ENCODE peak calls at places on chromosomes 2 and 18, in six cellular contexts. S is A549; C is RPMI7951; W is aorta; O is stimulated activated CD4-positive, alpha-beta T cell treated with anti-CD3 and anti-CD28 coated beads, Interleukin-15, amount 100 ng/mL, for 1 hour; V is activated CD8-positive, alpha-beta memory T cell treated with anti-CD3 and anti-CD28 coated beads for 24 hours. L is an unnamed sample.

GRCh38 chr18:30280861-30281470 is 761.6 kb downstream of the DSC3 start:
- DNase-seq in S (peak), C (peak), W (no peak), O (no peak), V (no peak), L (no peak)

GRCh38 chr2:33785201-33786106 is 186.4 kb upstream of the FAM98A start:
- DNase-seq in S (no peak), C (peak), W (no peak), O (no peak), V (no peak), L (no peak)

GRCh38 chr2:97755491-97755890 is 42.1 kb downstream of the ZAP70 start:
- DNase-seq in S (no peak), C (no peak), W (no peak), O (no peak), V (no peak), L (no peak)

GRCh38 chr2:23427976-23428375 is 43.0 kb downstream of the KLHL29 start:
- DNase-seq in S (no peak), C (no peak), W (no peak), O (no peak), V (peak), L (no peak)

GRCh38 chr18:8706981-8707940 is 1.9 kb downstream of the MTCL1 start:
- DNase-seq in S (peak), C (peak), W (peak), O (no peak), V (no peak), L (peak)

GRCh38 chr2:200944467-200945394 is 18.7 kb downstream of the ORC2 start:
- DNase-seq in S (peak), C (peak), W (no peak), O (no peak), V (peak), L (no peak)

GRCh38 chr2:193695367-193695766 is 1500.6 kb upstream of the TMEFF2 start:
- DNase-seq in S (peak), C (peak), W (no peak), O (no peak), V (no peak), L (no peak)

GRCh38 chr18:49447810-49448745 is 12.4 kb downstream of the DYM start:
- DNase-seq in S (peak), C (peak), W (no peak), O (no peak), V (no peak), L (no peak)

GRCh38 chr2:144198116-144198515 is 321.8 kb downstream of the ZEB2 start:
- DNase-seq in S (peak), C (peak), W (no peak), O (no peak), V (no peak), L (no peak)

GRCh38 chr2:200181732-200182131 is 124.8 kb upstream of the SPATS2L start:
- DNase-seq in S (no peak), C (no peak), W (no peak), O (no peak), V (no peak), L (no peak)

GRCh38 chr18:61870151-61870550 is 22.7 kb downstream of the RNF152 start:
- DNase-seq in S (no peak), C (peak), W (no peak), O (no peak), V (no peak), L (no peak)

GRCh38 chr2:135257383-135258090 is 205.4 kb downstream of the RAB3GAP1 start:
- DNase-seq in S (no peak), C (no peak), W (no peak), O (no peak), V (no peak), L (no peak)

GRCh38 chr2:238772635-238773297 is 75.1 kb upstream of the TWIST2 start:
- DNase-seq in S (no peak), C (no peak), W (no peak), O (no peak), V (no peak), L (no peak)

GRCh38 chr2:108297436-108298141 is 8.9 kb downstream of the SULT1C2 start:
- DNase-seq in S (peak), C (peak), W (no peak), O (no peak), V (no peak), L (no peak)

GRCh38 chr2:43082111-43082877 is 144.1 kb downstream of the ZFP36L2 start:
- DNase-seq in S (peak), C (peak), W (peak), O (no peak), V (no peak), L (no peak)

GRCh38 chr18:3525870-3526420 is 76.0 kb downstream of the TGIF1 start:
- DNase-seq in S (no peak), C (peak), W (no peak), O (no peak), V (peak), L (no peak)

GRCh38 chr2:132586835-132587234 is 83.2 kb downstream of the LYPD1 start:
- DNase-seq in S (no peak), C (no peak), W (no peak), O (no peak), V (no peak), L (no peak)

GRCh38 chr2:197075754-197076337 is 149.3 kb upstream of the PGAP1 start:
- DNase-seq in S (peak), C (peak), W (no peak), O (no peak), V (no peak), L (no peak)

GRCh38 chr2:238261718-238262375 is 22.0 kb upstream of the HES6 start:
- DNase-seq in S (no peak), C (no peak), W (no peak), O (no peak), V (no peak), L (no peak)

GRCh38 chr2:135225781-135226180 is 173.7 kb downstream of the RAB3GAP1 start:
- DNase-seq in S (no peak), C (no peak), W (no peak), O (no peak), V (no peak), L (no peak)

GRCh38 chr2:231373184-231373583 is 22.3 kb upstream of the B3GNT7 start:
- DNase-seq in S (peak), C (no peak), W (no peak), O (no peak), V (no peak), L (no peak)

GRCh38 chr2:162258686-162259085 is 15.4 kb upstream of the FAP start:
- DNase-seq in S (no peak), C (peak), W (no peak), O (no peak), V (no peak), L (no peak)

GRCh38 chr2:127563458-127564428 is 28.3 kb downstream of the MYO7B start:
- DNase-seq in S (no peak), C (no peak), W (no peak), O (no peak), V (peak), L (peak)

GRCh38 chr2:66601624-66602023 is 166.7 kb downstream of the MEIS1 start:
- DNase-seq in S (no peak), C (no peak), W (no peak), O (no peak), V (no peak), L (no peak)

GRCh38 chr2:20148841-20149702 is 75.9 kb downstream of the SDC1 start:
- DNase-seq in S (no peak), C (peak), W (no peak), O (no peak), V (no peak), L (no peak)

GRCh38 chr2:137237055-137237454 is 471.7 kb downstream of the THSD7B start:
- DNase-seq in S (no peak), C (peak), W (no peak), O (no peak), V (no peak), L (no peak)

GRCh38 chr2:69915050-69915945 is at the start of gene MXD1:
- DNase-seq in S (no peak), C (no peak), W (peak), O (peak), V (no peak), L (no peak)

GRCh38 chr2:231590614-231591013 is 2.0 kb upstream of the TEX44 start:
- DNase-seq in S (no peak), C (no peak), W (no peak), O (no peak), V (no peak), L (no peak)

GRCh38 chr2:138827426-138828054 is 47.4 kb upstream of the NXPH2 start:
- DNase-seq in S (peak), C (peak), W (no peak), O (no peak), V (no peak), L (no peak)

GRCh38 chr2:223460774-223461211 is 141.4 kb downstream of the SCG2 start:
- DNase-seq in S (peak), C (peak), W (no peak), O (no peak), V (no peak), L (no peak)

GRCh38 chr2:77268626-77269025 is 253.6 kb downstream of the LRRTM4 start:
- DNase-seq in S (no peak), C (no peak), W (no peak), O (no peak), V (no peak), L (no peak)

GRCh38 chr18:36872329-36872728 is 43.4 kb downstream of the KIAA1328 start:
- DNase-seq in S (no peak), C (no peak), W (no peak), O (no peak), V (no peak), L (no peak)

GRCh38 chr2:72539145-72539552 is 286.7 kb downstream of the EXOC6B start:
- DNase-seq in S (peak), C (peak), W (no peak), O (no peak), V (no peak), L (no peak)

GRCh38 chr2:55883339-55883738 is 40.2 kb downstream of the EFEMP1 start:
- DNase-seq in S (no peak), C (peak), W (no peak), O (no peak), V (no peak), L (no peak)

GRCh38 chr2:128765822-128766221 is 447.2 kb upstream of the HS6ST1 start:
- DNase-seq in S (no peak), C (no peak), W (peak), O (no peak), V (no peak), L (peak)

GRCh38 chr2:234792566-234792965 is 159.3 kb upstream of the SH3BP4 start:
- DNase-seq in S (no peak), C (peak), W (no peak), O (no peak), V (no peak), L (no peak)

GRCh38 chr2:68709421-68709911 is 25.1 kb upstream of the ARHGAP25 start:
- DNase-seq in S (peak), C (peak), W (no peak), O (no peak), V (no peak), L (no peak)

L was measured in vagina.